ENCODE peak calls at places on chromosomes 7 and 10, in five cellular contexts. V, N, E, J and U are unnamed samples.

GRCh38 chr10:126910798-126911197 is 5.6 kb downstream of the DOCK1 start:
- DNase-seq in V (no peak), N (peak), E (no peak), J (no peak), U (no peak)

GRCh38 chr10:43047288-43047970 is 29.4 kb upstream of the RET start:
- DNase-seq in V (no peak), N (no peak), E (no peak), J (no peak), U (no peak)

GRCh38 chr7:98878365-98879197 is at the start of gene TRRAP:
- DNase-seq in V (peak), N (peak), E (peak), J (peak), U (peak)

GRCh38 chr7:124929467-124930172 is at the start of gene POT1:
- DNase-seq in V (peak), N (peak), E (peak), J (peak), U (peak)

GRCh38 chr7:135707570-135707966 is 20.4 kb downstream of the SLC13A4 start:
- DNase-seq in V (no peak), N (no peak), E (no peak), J (no peak), U (no peak)

GRCh38 chr10:79058899-79059771 is 9.6 kb upstream of the ZMIZ1 start:
- DNase-seq in V (no peak), N (no peak), E (peak), J (no peak), U (no peak)

GRCh38 chr7:50335795-50336754 is 31.6 kb downstream of the IKZF1 start:
- DNase-seq in V (no peak), N (no peak), E (no peak), J (peak), U (no peak)

GRCh38 chr7:2725178-2726105 is 37.4 kb downstream of the AMZ1 start:
- DNase-seq in V (no peak), N (no peak), E (no peak), J (no peak), U (no peak)

GRCh38 chr10:128016423-128017060 is 109.6 kb downstream of the PTPRE start:
- DNase-seq in V (no peak), N (no peak), E (no peak), J (no peak), U (no peak)

GRCh38 chr10:74875966-74876365 is 49.6 kb downstream of the KAT6B start:
- DNase-seq in V (no peak), N (peak), E (no peak), J (no peak), U (no peak)

GRCh38 chr10:104117839-104118323 is 4.1 kb upstream of the SFR1 start:
- DNase-seq in V (no peak), N (peak), E (no peak), J (no peak), U (no peak)

GRCh38 chr7:33185786-33186185 is 56.4 kb downstream of the BBS9 start:
- DNase-seq in V (peak), N (peak), E (peak), J (no peak), U (peak)

GRCh38 chr7:22949944-22950343 is 64.0 kb downstream of the HYCC1 start:
- DNase-seq in V (no peak), N (no peak), E (no peak), J (no peak), U (no peak)

GRCh38 chr10:29037348-29038113 is 251.3 kb upstream of the LYZL1 start:
- DNase-seq in V (no peak), N (no peak), E (no peak), J (no peak), U (no peak)

GRCh38 chr10:93462881-93463280 is 19.3 kb downstream of the MYOF start:
- DNase-seq in V (no peak), N (peak), E (peak), J (no peak), U (peak)

GRCh38 chr10:121036431-121036830 is 185.3 kb downstream of the WDR11 start:
- DNase-seq in V (no peak), N (no peak), E (no peak), J (no peak), U (no peak)

GRCh38 chr10:132331259-132331955 is 586 bp upstream of the LRRC27 start:
- DNase-seq in V (no peak), N (no peak), E (no peak), J (no peak), U (no peak)

GRCh38 chr10:122490786-122491680 is 29.7 kb downstream of the HTRA1 start:
- DNase-seq in V (peak), N (no peak), E (no peak), J (peak), U (no peak)

GRCh38 chr10:82683989-82684388 is 809.0 kb downstream of the NRG3 start:
- DNase-seq in V (no peak), N (no peak), E (no peak), J (no peak), U (no peak)

GRCh38 chr10:22253578-22253882 is 35.7 kb upstream of the EBLN1 start:
- DNase-seq in V (no peak), N (no peak), E (peak), J (peak), U (no peak)

GRCh38 chr10:87771871-87772500 is 46.0 kb downstream of the ATAD1 start:
- DNase-seq in V (peak), N (peak), E (no peak), J (no peak), U (no peak)

GRCh38 chr7:121046009-121046408 is 57.5 kb downstream of the CPED1 start:
- DNase-seq in V (no peak), N (no peak), E (no peak), J (no peak), U (no peak)

GRCh38 chr7:99001482-99002145 is 123.3 kb downstream of the TRRAP start:
- DNase-seq in V (no peak), N (no peak), E (no peak), J (no peak), U (peak)

GRCh38 chr10:12241810-12242529 is 46.0 kb downstream of the CDC123 start:
- DNase-seq in V (no peak), N (peak), E (no peak), J (no peak), U (peak)

GRCh38 chr7:1963575-1963974 is 269.2 kb downstream of the MAD1L1 start:
- DNase-seq in V (no peak), N (no peak), E (no peak), J (no peak), U (no peak)

GRCh38 chr10:12782537-12782936 is 219.0 kb downstream of the CCDC3 start:
- DNase-seq in V (peak), N (peak), E (peak), J (no peak), U (peak)

GRCh38 chr7:76191783-76192240 is 9.9 kb upstream of the SRRM3 start:
- DNase-seq in V (peak), N (peak), E (no peak), J (no peak), U (peak)

GRCh38 chr7:265998-266850 is 23.7 kb upstream of the FOXL3 start:
- DNase-seq in V (no peak), N (no peak), E (no peak), J (no peak), U (no peak)

GRCh38 chr7:42217548-42217947 is 19.5 kb downstream of the GLI3 start:
- DNase-seq in V (peak), N (no peak), E (no peak), J (no peak), U (no peak)

GRCh38 chr10:124864421-124865193 is 63.0 kb downstream of the ABRAXAS2 start:
- DNase-seq in V (no peak), N (no peak), E (peak), J (no peak), U (peak)

GRCh38 chr7:1025747-1026581 is 18.4 kb upstream of the GPR146 start:
- DNase-seq in V (no peak), N (no peak), E (peak), J (no peak), U (no peak)

GRCh38 chr7:108135446-108136190 is 5.5 kb upstream of the LAMB4 start:
- DNase-seq in V (no peak), N (no peak), E (no peak), J (no peak), U (no peak)

GRCh38 chr10:95500649-95501048 is 60.5 kb downstream of the SORBS1 start:
- DNase-seq in V (no peak), N (no peak), E (no peak), J (no peak), U (no peak)

GRCh38 chr7:79050592-79050991 is 402.9 kb downstream of the MAGI2 start:
- DNase-seq in V (peak), N (peak), E (no peak), J (no peak), U (peak)

GRCh38 chr7:28096713-28097112 is 83.9 kb downstream of the JAZF1 start:
- DNase-seq in V (peak), N (peak), E (peak), J (peak), U (peak)

GRCh38 chr10:92720306-92721165 is 30.8 kb downstream of the HHEX start:
- DNase-seq in V (no peak), N (no peak), E (no peak), J (no peak), U (no peak)

DNA sequence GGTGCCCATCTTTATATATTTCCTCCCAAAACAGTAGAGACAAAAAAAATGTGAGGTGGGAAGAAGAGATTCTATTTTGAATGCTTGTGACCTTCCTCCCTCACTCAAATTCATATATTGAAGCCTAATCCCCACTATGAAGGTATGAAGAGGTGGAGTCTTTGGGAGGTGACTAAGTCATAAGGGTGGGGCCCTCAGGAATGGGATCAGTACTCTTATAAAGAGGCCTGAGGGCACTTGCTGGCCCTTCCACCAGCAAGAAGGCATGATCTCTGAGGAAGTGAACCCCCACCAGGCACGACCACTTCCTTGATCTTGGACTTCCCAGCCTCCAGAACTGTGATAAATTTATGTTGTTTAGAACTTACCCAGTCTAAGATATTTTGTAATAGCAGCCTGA is 517.2 kb upstream of the CNTNAP2 start:
- DNase-seq in V (no peak), N (no peak), E (no peak), J (no peak), U (no peak)
- H3K4me3 ChIP-seq in V (no peak), N (no peak), E (no peak), J (no peak), U (no peak)

DNA sequence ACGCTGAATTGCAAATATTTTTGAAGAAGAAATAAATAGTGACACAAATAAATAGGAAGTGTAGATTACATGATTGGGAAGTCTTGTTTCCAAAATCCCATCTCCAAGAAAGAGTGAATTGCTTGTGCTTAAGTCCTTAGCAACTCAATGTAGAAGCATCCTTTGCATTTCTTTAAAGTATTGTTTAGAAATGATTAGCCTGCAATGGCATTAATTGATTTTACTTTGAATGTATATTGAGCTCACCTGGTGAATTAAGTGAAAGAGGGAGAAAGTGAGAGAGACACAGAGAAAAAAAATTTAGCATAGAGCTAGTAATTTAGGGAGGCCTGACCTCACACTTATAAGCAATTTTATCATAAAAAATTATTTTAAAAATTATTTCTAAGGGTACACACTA is 49.0 kb upstream of the PCLO start:
- DNase-seq in V (no peak), N (no peak), E (no peak), J (no peak), U (no peak)
- H3K4me3 ChIP-seq in V (no peak), N (no peak), E (no peak), J (no peak), U (no peak)

DNA sequence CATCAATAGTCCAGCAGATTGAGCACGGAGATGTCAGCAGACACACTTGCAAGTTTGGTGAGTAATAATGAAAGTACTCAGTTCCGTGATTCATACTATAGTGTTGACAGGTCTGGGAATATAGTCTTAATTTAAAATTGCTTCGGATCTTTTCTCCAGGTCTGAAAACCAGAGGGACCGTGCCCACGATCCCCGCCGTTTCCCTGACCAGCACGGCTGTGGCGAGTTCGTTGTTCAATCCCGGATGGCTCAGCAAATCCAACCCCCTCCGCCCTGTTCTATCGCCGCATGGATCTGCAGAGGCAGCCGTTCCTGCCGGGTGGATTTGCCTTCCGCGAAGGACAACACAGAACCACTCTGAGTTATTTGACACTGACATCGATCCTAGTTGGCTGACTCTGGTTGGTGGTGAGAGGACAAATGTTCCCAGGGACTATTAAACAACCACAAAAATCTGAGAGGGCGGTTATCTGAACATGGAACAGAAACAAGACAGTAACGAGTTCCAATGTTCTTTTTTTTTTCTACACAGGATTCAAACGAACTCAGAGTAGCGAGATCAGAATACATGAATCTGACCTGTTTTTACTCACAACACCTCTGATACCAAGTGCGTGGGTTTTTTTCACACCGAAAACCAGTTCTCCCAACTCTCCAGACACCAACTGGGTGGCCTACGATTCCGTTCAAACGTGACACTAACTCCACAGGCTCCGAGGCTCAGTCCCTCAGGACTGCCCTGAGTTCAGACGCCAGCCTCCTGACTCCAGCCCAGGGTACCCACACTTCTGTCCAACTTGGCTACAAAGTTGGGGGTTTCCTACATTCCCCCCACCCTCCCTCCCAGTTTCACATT is 52.7 kb downstream of the RBM17 start:
- DNase-seq in V (peak), N (peak), E (peak), J (no peak), U (peak)
- H3K4me3 ChIP-seq in V (peak), N (peak), E (no peak), J (peak), U (peak)

GRCh38 chr7:101818699-101819071 is 1.3 kb downstream of the CUX1 start:
- DNase-seq in V (no peak), N (no peak), E (no peak), J (no peak), U (no peak)
- H3K4me3 ChIP-seq in V (no peak), N (no peak), E (no peak), J (no peak), U (no peak)

GRCh38 chr10:46555713-46556514 is 544 bp downstream of the GPRIN2 start:
- DNase-seq in V (no peak), N (no peak), E (peak), J (peak), U (no peak)
- H3K4me3 ChIP-seq in V (no peak), N (peak), E (peak), J (no peak), U (peak)

DNA sequence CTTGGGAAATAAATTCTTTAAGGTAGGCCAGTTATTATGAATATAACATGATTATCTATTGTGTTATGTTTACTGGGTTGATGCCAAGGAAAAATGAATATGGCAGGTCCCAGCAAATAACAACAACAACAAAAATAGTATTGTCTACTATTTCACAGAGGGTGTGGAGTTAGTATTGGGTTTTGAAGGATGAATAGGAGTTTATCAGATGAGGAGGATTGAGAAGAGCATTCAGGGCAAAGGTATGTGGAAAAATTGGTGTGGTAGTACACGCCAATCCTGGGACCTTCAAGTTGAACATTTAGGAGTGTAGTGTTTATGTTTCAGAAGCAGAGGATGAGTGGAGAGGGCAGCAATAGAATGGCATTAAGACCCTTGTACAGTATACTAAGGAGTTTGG is 671.9 kb downstream of the AUTS2 start:
- DNase-seq in V (no peak), N (no peak), E (no peak), J (no peak), U (no peak)
- H3K4me3 ChIP-seq in V (no peak), N (no peak), E (no peak), J (no peak), U (no peak)